ENCODE peak calls at places on chromosomes 1 and 21, in six cellular contexts. P, Z, E, S, M and C are unnamed samples.

GRCh38 chr1:15347182-15347581 is 62.5 kb upstream of the EFHD2 start:
- DNase-seq in P (no peak), Z (no peak), E (no peak), S (no peak), M (no peak), C (no peak)

GRCh38 chr1:58447891-58448290 is 98.6 kb downstream of the OMA1 start:
- DNase-seq in P (no peak), Z (no peak), E (no peak), S (no peak), M (no peak), C (no peak)

GRCh38 chr1:151715726-151716404 is 738 bp downstream of the CELF3 start:
- DNase-seq in P (no peak), Z (no peak), E (peak), S (no peak), M (no peak), C (no peak)

GRCh38 chr1:67324068-67324467 is 16.4 kb downstream of the IL12RB2 start:
- DNase-seq in P (no peak), Z (no peak), E (no peak), S (no peak), M (no peak), C (no peak)

GRCh38 chr1:85398391-85399064 is 66.4 kb downstream of the DDAH1 start:
- DNase-seq in P (peak), Z (no peak), E (no peak), S (no peak), M (no peak), C (no peak)

GRCh38 chr1:116997666-116998065 is 3.9 kb upstream of the CD101 start:
- DNase-seq in P (no peak), Z (no peak), E (no peak), S (no peak), M (no peak), C (no peak)

GRCh38 chr1:31936278-31936965 is 1.7 kb downstream of the PTP4A2 start:
- DNase-seq in P (peak), Z (no peak), E (peak), S (no peak), M (no peak), C (peak)

GRCh38 chr21:42565206-42565810 is 51.7 kb downstream of the SLC37A1 start:
- DNase-seq in P (no peak), Z (peak), E (no peak), S (no peak), M (no peak), C (no peak)

GRCh38 chr1:205565799-205566198 is 61.3 kb downstream of the CDK18 start:
- DNase-seq in P (no peak), Z (no peak), E (no peak), S (no peak), M (no peak), C (no peak)

GRCh38 chr1:89065077-89065868 is at the start of gene GBP1:
- DNase-seq in P (peak), Z (peak), E (no peak), S (no peak), M (no peak), C (peak)

GRCh38 chr1:16048573-16049189 is 5.1 kb downstream of the CLCNKB start:
- DNase-seq in P (no peak), Z (peak), E (peak), S (no peak), M (no peak), C (no peak)

GRCh38 chr21:45592208-45592619 is 50.0 kb upstream of the SLC19A1 start:
- DNase-seq in P (no peak), Z (no peak), E (peak), S (no peak), M (no peak), C (no peak)

GRCh38 chr1:81834921-81835698 is 34.4 kb downstream of the ADGRL2 start:
- DNase-seq in P (peak), Z (no peak), E (no peak), S (no peak), M (no peak), C (no peak)

GRCh38 chr1:29682171-29682917 is 446.0 kb downstream of the PTPRU start:
- DNase-seq in P (no peak), Z (peak), E (no peak), S (no peak), M (no peak), C (peak)

GRCh38 chr1:24127801-24128363 is 15.1 kb downstream of the IL22RA1 start:
- DNase-seq in P (no peak), Z (no peak), E (no peak), S (no peak), M (no peak), C (no peak)

GRCh38 chr1:183215076-183215720 is 29.1 kb downstream of the LAMC2 start:
- DNase-seq in P (no peak), Z (no peak), E (no peak), S (no peak), M (no peak), C (no peak)

GRCh38 chr21:46098303-46099141 is 610 bp downstream of the COL6A2 start:
- DNase-seq in P (no peak), Z (peak), E (no peak), S (no peak), M (no peak), C (peak)

GRCh38 chr1:230099435-230099834 is 32.4 kb downstream of the GALNT2 start:
- DNase-seq in P (no peak), Z (no peak), E (no peak), S (no peak), M (no peak), C (no peak)

GRCh38 chr1:48683878-48684277 is 92.8 kb downstream of the BEND5 start:
- DNase-seq in P (no peak), Z (no peak), E (no peak), S (no peak), M (no peak), C (no peak)

GRCh38 chr1:54653036-54653435 is 11.4 kb downstream of the MROH7 start:
- DNase-seq in P (peak), Z (no peak), E (no peak), S (no peak), M (no peak), C (peak)

GRCh38 chr1:241990040-241990439 is 8.9 kb downstream of the MAP1LC3C start:
- DNase-seq in P (peak), Z (peak), E (no peak), S (peak), M (no peak), C (peak)

GRCh38 chr1:177413982-177414654 is 243.4 kb downstream of the BRINP2 start:
- DNase-seq in P (no peak), Z (no peak), E (no peak), S (no peak), M (no peak), C (no peak)

GRCh38 chr1:169859001-169859400 is 34.7 kb downstream of the SCYL3 start:
- DNase-seq in P (no peak), Z (no peak), E (no peak), S (no peak), M (no peak), C (no peak)

GRCh38 chr1:115668579-115668978 is 26.8 kb downstream of the VANGL1 start:
- DNase-seq in P (peak), Z (no peak), E (peak), S (peak), M (no peak), C (no peak)

GRCh38 chr1:7675431-7676273 is 95.4 kb upstream of the VAMP3 start:
- DNase-seq in P (no peak), Z (no peak), E (no peak), S (no peak), M (no peak), C (no peak)

GRCh38 chr1:53154859-53155438 is 12.5 kb upstream of the SLC1A7 start:
- DNase-seq in P (no peak), Z (no peak), E (no peak), S (no peak), M (no peak), C (no peak)

GRCh38 chr21:40019076-40019475 is 151.8 kb downstream of the PCP4 start:
- DNase-seq in P (no peak), Z (no peak), E (no peak), S (no peak), M (no peak), C (peak)

GRCh38 chr1:67213164-67213563 is 46.9 kb downstream of the IL23R start:
- DNase-seq in P (peak), Z (no peak), E (peak), S (peak), M (no peak), C (no peak)

GRCh38 chr1:36425791-36426190 is 24.5 kb downstream of the OSCP1 start:
- DNase-seq in P (peak), Z (no peak), E (no peak), S (no peak), M (no peak), C (no peak)

GRCh38 chr1:38026592-38027200 is 14.2 kb downstream of the UTP11 start:
- DNase-seq in P (peak), Z (peak), E (peak), S (no peak), M (no peak), C (no peak)

GRCh38 chr1:162016616-162017015 is 7.1 kb downstream of the OLFML2B start:
- DNase-seq in P (no peak), Z (no peak), E (no peak), S (no peak), M (no peak), C (peak)

GRCh38 chr1:241229711-241230110 is 127.3 kb downstream of the RGS7 start:
- DNase-seq in P (no peak), Z (no peak), E (no peak), S (no peak), M (no peak), C (no peak)

GRCh38 chr1:27099154-27099903 is 55.6 kb downstream of the SLC9A1 start:
- DNase-seq in P (peak), Z (peak), E (peak), S (no peak), M (no peak), C (peak)

GRCh38 chr1:172532700-172533510 is at the start of gene SUCO:
- DNase-seq in P (peak), Z (peak), E (peak), S (peak), M (peak), C (peak)

GRCh38 chr1:50109647-50110075 is 941 bp downstream of the ELAVL4 start:
- DNase-seq in P (no peak), Z (peak), E (peak), S (no peak), M (no peak), C (no peak)

GRCh38 chr1:1984560-1985070 is 19.0 kb downstream of the CFAP74 start:
- DNase-seq in P (no peak), Z (no peak), E (no peak), S (no peak), M (no peak), C (no peak)

GRCh38 chr1:193634470-193634869 is 448.1 kb upstream of the B3GALT2 start:
- DNase-seq in P (no peak), Z (no peak), E (peak), S (no peak), M (no peak), C (no peak)

GRCh38 chr1:58814251-58815068 is 30.6 kb upstream of the JUN start:
- DNase-seq in P (peak), Z (peak), E (peak), S (no peak), M (no peak), C (peak)

GRCh38 chr1:31675161-31675560 is 28.7 kb downstream of the COL16A1 start:
- DNase-seq in P (no peak), Z (no peak), E (no peak), S (no peak), M (no peak), C (no peak)

GRCh38 chr21:37909936-37910335 is 6.3 kb downstream of the KCNJ6 start:
- DNase-seq in P (no peak), Z (no peak), E (no peak), S (no peak), M (no peak), C (no peak)

GRCh38 chr21:37904879-37905278 is 11.4 kb downstream of the KCNJ6 start:
- DNase-seq in P (no peak), Z (no peak), E (no peak), S (no peak), M (no peak), C (no peak)

GRCh38 chr21:37908691-37909090 is 7.6 kb downstream of the KCNJ6 start:
- DNase-seq in P (no peak), Z (no peak), E (no peak), S (no peak), M (no peak), C (no peak)

GRCh38 chr21:37905291-37905690 is 11.0 kb downstream of the KCNJ6 start:
- DNase-seq in P (no peak), Z (no peak), E (no peak), S (no peak), M (no peak), C (no peak)

GRCh38 chr21:37907076-37907475 is 9.2 kb downstream of the KCNJ6 start:
- DNase-seq in P (no peak), Z (no peak), E (no peak), S (no peak), M (no peak), C (no peak)
- TF ChIP-seq CTCF in P (no peak), Z (no peak), E (no peak), S (no peak), M (no peak), C (no peak)

GRCh38 chr1:203351037-203351625 is at the start of gene FMOD:
- DNase-seq in P (peak), Z (peak), E (peak), S (no peak), M (no peak), C (peak)
- H3K4me3 ChIP-seq in P (no peak), Z (no peak), E (no peak), S (no peak), M (peak), C (no peak)

GRCh38 chr1:113929750-113930498 is 800 bp downstream of the HIPK1 start:
- DNase-seq in P (peak), Z (peak), E (peak), S (no peak), M (no peak), C (peak)
- TF ChIP-seq POLR2A in P (peak), Z (no peak), E (no peak), S (no peak), M (no peak), C (no peak)

GRCh38 chr1:153260473-153260979 is 1.0 kb downstream of the LORICRIN start:
- DNase-seq in P (no peak), Z (no peak), E (peak), S (no peak), M (no peak), C (no peak)

GRCh38 chr1:153260980-153261792 is 1.7 kb downstream of the LORICRIN start:
- DNase-seq in P (no peak), Z (peak), E (peak), S (no peak), M (no peak), C (no peak)

GRCh38 chr1:153261793-153262371 is 2.4 kb downstream of the LORICRIN start:
- DNase-seq in P (no peak), Z (no peak), E (no peak), S (no peak), M (no peak), C (no peak)

GRCh38 chr1:153262462-153263157 is 3.1 kb downstream of the LORICRIN start:
- DNase-seq in P (no peak), Z (no peak), E (no peak), S (no peak), M (no peak), C (no peak)

GRCh38 chr1:153265457-153265856 is 6.0 kb downstream of the LORICRIN start:
- DNase-seq in P (no peak), Z (no peak), E (no peak), S (no peak), M (no peak), C (no peak)
- TF ChIP-seq CTCF in P (no peak), Z (no peak), E (no peak), S (no peak), M (no peak), C (no peak)

GRCh38 chr1:21436488-21437340 is 3.2 kb upstream of the NBPF3 start:
- DNase-seq in P (no peak), Z (no peak), E (no peak), S (no peak), M (no peak), C (no peak)
- H3K4me3 ChIP-seq in P (no peak), Z (peak), E (no peak), S (no peak), M (peak), C (no peak)

DNA sequence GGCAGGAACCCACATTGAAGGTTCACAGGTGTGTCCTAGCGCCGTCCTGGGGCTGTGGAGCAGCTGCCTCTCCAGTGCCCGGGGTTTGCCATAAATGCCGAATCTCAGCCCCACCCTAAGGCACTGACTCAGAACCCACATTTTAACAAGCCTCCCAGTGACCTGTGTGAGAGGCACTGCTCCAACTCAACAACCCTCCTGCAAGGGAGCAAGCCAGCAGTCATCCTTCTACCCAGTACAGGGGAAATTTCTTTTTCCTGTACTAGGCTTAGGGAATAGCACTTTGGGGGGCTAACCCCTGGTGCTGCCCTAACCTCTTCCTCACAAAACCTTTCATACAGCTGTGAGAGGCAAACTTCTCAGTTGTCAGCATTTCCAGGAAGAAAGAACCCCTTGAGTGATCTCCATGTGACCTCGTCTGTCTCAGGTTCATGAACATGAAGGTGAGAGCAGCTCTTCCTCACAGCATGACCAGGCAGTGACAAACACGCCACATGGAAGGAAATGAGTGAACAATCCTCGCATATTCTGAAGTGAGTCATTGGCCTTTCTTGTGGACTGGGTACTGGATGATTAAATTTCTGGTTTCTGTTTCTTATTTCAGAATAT is 11.4 kb upstream of the BCAR3 start:
- DNase-seq in P (peak), Z (no peak), E (no peak), S (peak), M (no peak), C (peak)
- TF ChIP-seq POLR2A in P (no peak), Z (no peak), E (no peak), S (no peak), M (no peak), C (no peak)